ENCODE peak calls at places on chromosomes 3 and 15, in four cellular contexts. E, U, V and L are unnamed samples.

GRCh38 chr3:12897537-12898289 is 56.3 kb upstream of the RPL32 start:
- DNase-seq in E (no peak), U (no peak), V (no peak), L (no peak)

GRCh38 chr15:101121511-101122090 is 130.2 kb downstream of the CHSY1 start:
- DNase-seq in E (peak), U (no peak), V (peak), L (peak)

GRCh38 chr3:47083786-47084185 is 80.1 kb downstream of the SETD2 start:
- DNase-seq in E (no peak), U (no peak), V (no peak), L (no peak)

GRCh38 chr3:194073926-194074325 is 62.0 kb upstream of the HES1 start:
- DNase-seq in E (no peak), U (no peak), V (no peak), L (no peak)

GRCh38 chr3:113240841-113241240 is 29.5 kb downstream of the BOC start:
- DNase-seq in E (no peak), U (no peak), V (no peak), L (no peak)

GRCh38 chr3:180918542-180918941 is 6.1 kb downstream of the FXR1 start:
- DNase-seq in E (no peak), U (no peak), V (no peak), L (no peak)

GRCh38 chr3:174438501-174439156 is 420.5 kb upstream of the NAALADL2 start:
- DNase-seq in E (no peak), U (no peak), V (no peak), L (no peak)

GRCh38 chr3:73378207-73378606 is 246.5 kb downstream of the PDZRN3 start:
- DNase-seq in E (no peak), U (no peak), V (no peak), L (no peak)

GRCh38 chr3:71926242-71926560 is 141.3 kb upstream of the PROK2 start:
- DNase-seq in E (peak), U (no peak), V (peak), L (no peak)

GRCh38 chr3:175149675-175150074 is 290.5 kb downstream of the NAALADL2 start:
- DNase-seq in E (peak), U (no peak), V (peak), L (peak)

GRCh38 chr15:39193611-39194010 is 387.3 kb upstream of the THBS1 start:
- DNase-seq in E (no peak), U (no peak), V (no peak), L (no peak)

GRCh38 chr15:96395687-96396086 is 65.2 kb downstream of the NR2F2 start:
- DNase-seq in E (no peak), U (no peak), V (no peak), L (no peak)

GRCh38 chr3:184770541-184770940 is 41.4 kb upstream of the VPS8 start:
- DNase-seq in E (no peak), U (no peak), V (no peak), L (no peak)

GRCh38 chr15:101437618-101438481 is 51.7 kb downstream of the PCSK6 start:
- DNase-seq in E (no peak), U (no peak), V (no peak), L (no peak)

GRCh38 chr15:25691544-25692430 is 171.3 kb downstream of the ATP10A start:
- DNase-seq in E (peak), U (no peak), V (peak), L (peak)

GRCh38 chr15:53272116-53272515 is 482.0 kb upstream of the ONECUT1 start:
- DNase-seq in E (no peak), U (no peak), V (no peak), L (no peak)

GRCh38 chr15:82539690-82540054 is 585 bp downstream of the RPS17 start:
- DNase-seq in E (no peak), U (no peak), V (peak), L (no peak)

GRCh38 chr3:179809639-179810038 is 156.8 kb downstream of the USP13 start:
- DNase-seq in E (no peak), U (no peak), V (no peak), L (no peak)

GRCh38 chr3:173028351-173028750 is 112.7 kb downstream of the SPATA16 start:
- DNase-seq in E (no peak), U (no peak), V (no peak), L (no peak)

GRCh38 chr15:85609492-85609891 is 185.2 kb downstream of the KLHL25 start:
- DNase-seq in E (no peak), U (no peak), V (no peak), L (no peak)

GRCh38 chr15:71538922-71539321 is 271.4 kb upstream of the NR2E3 start:
- DNase-seq in E (no peak), U (no peak), V (no peak), L (no peak)

GRCh38 chr15:67762610-67763368 is 62.5 kb upstream of the SKOR1 start:
- DNase-seq in E (peak), U (peak), V (peak), L (no peak)

GRCh38 chr15:50206020-50206419 is 24.0 kb downstream of the SLC27A2 start:
- DNase-seq in E (no peak), U (no peak), V (no peak), L (no peak)

GRCh38 chr3:141845407-141846049 is 30.9 kb upstream of the ATP1B3 start:
- DNase-seq in E (no peak), U (peak), V (peak), L (no peak)

GRCh38 chr3:73508330-73508954 is 116.3 kb downstream of the PDZRN3 start:
- DNase-seq in E (peak), U (no peak), V (peak), L (peak)

GRCh38 chr3:127091376-127091775 is 101.6 kb upstream of the PRR23E start:
- DNase-seq in E (no peak), U (no peak), V (peak), L (no peak)

GRCh38 chr3:8607285-8608040 is 37.1 kb downstream of the SSUH2 start:
- DNase-seq in E (peak), U (no peak), V (peak), L (peak)